ENCODE peak calls at places on chromosomes 16 and 17, in seven cellular contexts. M, C, L, X, D, T and V are unnamed samples.

GRCh38 chr16:11361751-11362742 is 16.8 kb downstream of the RMI2 start:
- DNase-seq in X (peak), C (no peak), M (no peak), L (no peak), D (no peak), T (no peak), V (no peak)

GRCh38 chr16:70478912-70479341 is 24.5 kb downstream of the FCSK start:
- DNase-seq in X (peak), M (no peak), T (no peak), D (no peak), C (no peak), L (no peak), V (no peak)

GRCh38 chr16:62041401-62041800 is 5.2 kb upstream of the CDH8 start:
- DNase-seq in M (no peak), D (peak), X (peak), T (no peak), L (peak), C (no peak), V (no peak)

GRCh38 chr17:49987681-49988441 is 7.2 kb downstream of the DLX3 start:
- DNase-seq in D (peak), L (no peak), M (no peak), C (no peak), T (no peak), X (peak), V (no peak)

GRCh38 chr17:82300707-82301270 is 16.6 kb downstream of the CD7 start:
- DNase-seq in T (peak), X (peak), C (no peak), M (peak), D (peak), L (peak), V (peak)

GRCh38 chr17:40363480-40363838 is 1.1 kb downstream of the GJD3 start:
- DNase-seq in D (no peak), T (no peak), L (no peak), C (no peak), M (no peak), X (no peak), V (no peak)

GRCh38 chr17:30093463-30094147 is 23.0 kb upstream of the NSRP1 start:
- DNase-seq in C (peak), X (peak), M (no peak), T (peak), L (peak), D (peak), V (peak)

GRCh38 chr16:82240111-82240510 is 70.1 kb upstream of the MPHOSPH6 start:
- DNase-seq in L (no peak), C (no peak), T (no peak), X (no peak), D (no peak), M (no peak), V (no peak)

GRCh38 chr17:81641825-81642489 is 5.0 kb downstream of the TSPAN10 start:
- DNase-seq in X (no peak), T (no peak), C (no peak), D (no peak), M (no peak), L (no peak), V (no peak)